ENCODE peak calls at places on chromosomes 5 and 9, in seven cellular contexts. V, G, H, A, M, T and F are unnamed samples.

GRCh38 chr5:141493500-141494422 is 4.9 kb downstream of the PCDHGC5 start:
- DNase-seq in V (no peak), M (no peak), G (no peak), H (no peak), T (peak), A (no peak), F (no peak)

GRCh38 chr5:100889165-100889564 is 13.9 kb downstream of the ST8SIA4 start:
- DNase-seq in H (no peak), M (no peak), V (peak), G (no peak), T (no peak), A (no peak), F (no peak)

GRCh38 chr5:65144136-65144871 is 337.4 kb downstream of the ADAMTS6 start:
- DNase-seq in T (no peak), H (no peak), V (no peak), M (no peak), A (no peak), G (no peak), F (no peak)

GRCh38 chr5:157148734-157149615 is 6.3 kb upstream of the MED7 start:
- DNase-seq in H (no peak), T (peak), A (no peak), G (peak), M (peak), V (peak), F (peak)

GRCh38 chr5:115378754-115379153 is 82.3 kb upstream of the CCDC112 start:
- DNase-seq in T (no peak), H (no peak), V (no peak), M (no peak), G (no peak), A (no peak), F (no peak)

GRCh38 chr5:132239776-132240175 is 12.1 kb upstream of the P4HA2 start:
- DNase-seq in V (no peak), T (no peak), H (no peak), A (peak), G (peak), M (no peak), F (peak)

GRCh38 chr5:5063533-5063953 is 76.6 kb upstream of the ADAMTS16 start:
- DNase-seq in G (no peak), T (no peak), A (no peak), H (no peak), M (peak), V (peak), F (no peak)

GRCh38 chr5:98489021-98489420 is 284.4 kb upstream of the RGMB start:
- DNase-seq in T (no peak), A (no peak), H (no peak), G (no peak), V (no peak), M (no peak), F (no peak)

GRCh38 chr5:56669534-56670483 is 145.5 kb upstream of the MAP3K1 start:
- DNase-seq in V (peak), G (peak), M (no peak), T (peak), A (no peak), H (no peak), F (peak)

GRCh38 chr5:146947181-146947941 is 68.8 kb upstream of the PPP2R2B start:
- DNase-seq in A (no peak), V (peak), T (peak), H (no peak), M (peak), G (no peak), F (no peak)

GRCh38 chr5:159891371-159891770 is 24.9 kb upstream of the ADRA1B start:
- DNase-seq in T (no peak), M (no peak), A (no peak), H (no peak), V (no peak), G (no peak), F (no peak)

GRCh38 chr9:114525505-114525904 is 20.2 kb upstream of the WHRN start:
- DNase-seq in T (peak), H (no peak), G (no peak), M (peak), V (no peak), A (no peak), F (no peak)

GRCh38 chr9:75878461-75878860 is 12.0 kb upstream of the PCSK5 start:
- DNase-seq in A (no peak), V (no peak), H (no peak), G (no peak), M (no peak), T (no peak), F (no peak)

DNA sequence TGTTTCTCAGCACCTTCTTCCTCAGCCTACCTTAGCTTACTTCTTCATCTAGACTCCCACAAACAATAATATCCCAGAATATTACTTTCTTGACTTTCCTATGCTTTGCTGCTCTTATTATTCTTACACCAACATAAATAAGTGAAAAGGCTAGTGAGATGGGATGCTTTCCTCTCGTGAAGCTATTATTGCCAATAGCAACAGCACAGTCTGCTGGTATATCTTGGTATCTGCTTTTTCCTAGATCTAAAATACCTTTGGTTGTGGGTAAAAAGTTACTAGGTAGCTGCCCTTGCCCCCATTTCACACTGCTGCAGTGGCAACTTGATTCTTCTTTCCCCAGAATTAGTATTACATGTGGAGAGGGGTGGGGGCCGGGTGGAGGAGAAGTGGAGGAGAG is 26.1 kb upstream of the GLIPR2 start:
- DNase-seq in H (no peak), M (no peak), T (no peak), A (no peak), G (no peak), V (no peak), F (no peak)
- TF ChIP-seq CTCF in H (no peak), M (peak), T (no peak), A (peak), G (no peak), V (no peak), F (no peak)

GRCh38 chr9:4663956-4664355 is 1.9 kb downstream of the PLPP6 start:
- DNase-seq in H (no peak), G (no peak), A (no peak), T (no peak), V (peak), M (no peak), F (no peak)

GRCh38 chr9:4661165-4662095 is 664 bp upstream of the PLPP6 start:
- DNase-seq in G (no peak), M (no peak), A (no peak), H (no peak), T (peak), V (peak), F (no peak)

GRCh38 chr9:4665357-4665756 is 923 bp downstream of the SPATA6L start:
- DNase-seq in A (no peak), T (peak), M (no peak), H (no peak), G (no peak), V (no peak), F (no peak)

GRCh38 chr9:4662989-4663792 is 1.1 kb downstream of the PLPP6 start:
- DNase-seq in A (no peak), V (peak), G (no peak), H (no peak), T (peak), M (no peak), F (peak)

GRCh38 chr9:4662108-4662988 is at the start of gene PLPP6:
- DNase-seq in A (peak), G (peak), V (peak), M (peak), H (peak), T (peak), F (peak)
- TF ChIP-seq POLR2A in A (peak), G (peak), V (peak), M (peak), H (peak), T (peak), F (peak)

GRCh38 chr5:62689599-62690368 is 111.2 kb downstream of the LRRC70 start:
- DNase-seq in G (no peak), V (peak), H (no peak), T (no peak), M (no peak), A (no peak), F (no peak)
- H3K4me3 ChIP-seq in G (no peak), V (no peak), H (peak), T (no peak), M (no peak), A (no peak), F (no peak)

GRCh38 chr9:116599342-116599884 is 87.7 kb upstream of the TRIM32 start:
- DNase-seq in V (no peak), M (peak), T (no peak), H (no peak), G (no peak), A (no peak), F (no peak)
- TF ChIP-seq CTCF in V (no peak), M (no peak), T (no peak), H (no peak), G (no peak), A (no peak), F (no peak)